ENCODE peak calls at places on chromosome 1, in nine cellular contexts. G is A549; J is HTR-8/SVneo; F is brain microvascular endothelial cell; L is psoas muscle; N is AG08395; S is epithelial cell of esophagus; P is activated T-cell treated with anti-CD3 and anti-CD28 coated beads for 4 hours; W is stimulated activated naive CD8-positive, alpha-beta T cell treated with anti-CD3 and anti-CD28 coated beads, Interleukin-15, amount 100 ng/mL, for 72 hours. Y is an unnamed sample.

GRCh38 chr1:91844862-91845528 is 41.0 kb downstream of the TGFBR3 start:
- DNase-seq in J (peak), G (peak), N (peak), L (peak), S (peak), F (peak), P (no peak), W (no peak), Y (peak)

GRCh38 chr1:156336242-156336641 is 1.9 kb downstream of the CCT3 start:
- DNase-seq in F (no peak), W (no peak), S (peak), J (no peak), G (peak), L (no peak), P (no peak), N (no peak), Y (no peak)

GRCh38 chr1:9075023-9075422 is 5.6 kb upstream of the SLC2A5 start:
- DNase-seq in F (no peak), L (no peak), G (peak), S (peak), P (no peak), W (no peak), J (peak), N (no peak), Y (no peak)

GRCh38 chr1:190140644-190141043 is 337.0 kb downstream of the BRINP3 start:
- DNase-seq in P (no peak), S (no peak), J (no peak), F (no peak), G (no peak), N (no peak), L (no peak), W (no peak), Y (no peak)

GRCh38 chr1:6674796-6675195 is 26.8 kb downstream of the DNAJC11 start:
- DNase-seq in P (no peak), N (no peak), J (no peak), F (no peak), G (no peak), L (no peak), W (no peak), S (no peak), Y (no peak)

GRCh38 chr1:41341756-41342562 is 19.3 kb upstream of the FOXO6 start:
- DNase-seq in F (no peak), G (no peak), S (peak), W (no peak), N (no peak), J (no peak), P (no peak), L (no peak), Y (no peak)

GRCh38 chr1:245704765-245705164 is 550.0 kb downstream of the KIF26B start:
- DNase-seq in J (peak), S (no peak), W (no peak), P (no peak), L (no peak), N (peak), F (peak), G (no peak), Y (peak)

GRCh38 chr1:248851390-248851789 is 7.5 kb downstream of the ZNF692 start:
- DNase-seq in S (no peak), N (no peak), F (no peak), L (no peak), W (no peak), G (no peak), J (no peak), P (no peak), Y (no peak)

GRCh38 chr1:162347281-162347680 is 29.4 kb downstream of the SPATA46 start:
- DNase-seq in P (no peak), G (no peak), L (no peak), W (no peak), F (no peak), S (no peak), N (no peak), J (no peak), Y (no peak)

GRCh38 chr1:16014509-16015482 is 3.0 kb downstream of the HSPB7 start:
- DNase-seq in G (no peak), N (no peak), P (no peak), J (no peak), W (no peak), L (peak), F (no peak), S (no peak), Y (no peak)

GRCh38 chr1:115949156-115949555 is 27.2 kb upstream of the SLC22A15 start:
- DNase-seq in F (no peak), N (peak), S (peak), J (no peak), G (no peak), P (no peak), W (no peak), L (no peak), Y (no peak)

GRCh38 chr1:33143698-33144097 is 38.1 kb downstream of the TRIM62 start:
- DNase-seq in N (peak), F (peak), S (no peak), W (no peak), P (no peak), G (no peak), L (no peak), J (no peak), Y (no peak)

GRCh38 chr1:94265011-94265422 is 27.6 kb upstream of the ARHGAP29 start:
- DNase-seq in G (no peak), L (no peak), P (no peak), W (no peak), F (no peak), N (no peak), J (no peak), S (peak), Y (no peak)